ENCODE peak calls at places on chromosome X, in six cellular contexts. One of them, this sample, is unnamed.

GRCh38 chrX:74453178-74453577 is 31.9 kb downstream of the SLC16A2 start:
- DNase-seq in neuronal stem cell: no peak
- DNase-seq in mesendoderm: no peak
- DNase-seq in IMR-90: no peak
- DNase-seq in H1: no peak
- DNase-seq in mesenchymal stem cell: no peak
- DNase-seq in this sample: no peak

GRCh38 chrX:3697701-3698279 is 15.7 kb downstream of the PRKX start:
- DNase-seq in neuronal stem cell: peak
- DNase-seq in mesendoderm: peak
- DNase-seq in IMR-90: peak
- DNase-seq in H1: no peak
- DNase-seq in mesenchymal stem cell: peak
- DNase-seq in this sample: no peak

GRCh38 chrX:16869393-16870094 is 618 bp downstream of the RBBP7 start:
- DNase-seq in neuronal stem cell: peak
- DNase-seq in mesendoderm: peak
- DNase-seq in IMR-90: peak
- DNase-seq in H1: peak
- DNase-seq in mesenchymal stem cell: peak
- DNase-seq in this sample: peak

GRCh38 chrX:108359811-108360602 is 78.2 kb downstream of the COL4A6 start:
- DNase-seq in neuronal stem cell: no peak
- DNase-seq in mesendoderm: no peak
- DNase-seq in IMR-90: peak
- DNase-seq in H1: no peak
- DNase-seq in mesenchymal stem cell: peak
- DNase-seq in this sample: no peak

GRCh38 chrX:1481636-1482529 is 29.2 kb upstream of the ASMTL start:
- DNase-seq in neuronal stem cell: no peak
- DNase-seq in mesendoderm: peak
- DNase-seq in IMR-90: peak
- DNase-seq in H1: no peak
- DNase-seq in mesenchymal stem cell: peak
- DNase-seq in this sample: peak

GRCh38 chrX:120647127-120647526 is 17.3 kb upstream of the C1GALT1C1 start:
- DNase-seq in neuronal stem cell: no peak
- DNase-seq in mesendoderm: no peak
- DNase-seq in IMR-90: no peak
- DNase-seq in H1: no peak
- DNase-seq in mesenchymal stem cell: no peak
- DNase-seq in this sample: no peak

GRCh38 chrX:137342969-137343368 is 223.0 kb upstream of the ZIC3 start:
- DNase-seq in neuronal stem cell: no peak
- DNase-seq in mesendoderm: no peak
- DNase-seq in IMR-90: no peak
- DNase-seq in H1: no peak
- DNase-seq in mesenchymal stem cell: no peak
- DNase-seq in this sample: no peak

GRCh38 chrX:151396042-151396826 is 772 bp upstream of the VMA21 start:
- DNase-seq in neuronal stem cell: no peak
- DNase-seq in mesendoderm: no peak
- DNase-seq in IMR-90: peak
- DNase-seq in H1: no peak
- DNase-seq in mesenchymal stem cell: peak
- DNase-seq in this sample: no peak

GRCh38 chrX:15947648-15948317 is 93.2 kb upstream of the AP1S2 start:
- DNase-seq in neuronal stem cell: peak
- DNase-seq in mesendoderm: peak
- DNase-seq in IMR-90: peak
- DNase-seq in H1: peak
- DNase-seq in mesenchymal stem cell: peak
- DNase-seq in this sample: peak

GRCh38 chrX:70755850-70756249 is 152.7 kb downstream of the TEX11 start:
- DNase-seq in neuronal stem cell: no peak
- DNase-seq in mesendoderm: peak
- DNase-seq in IMR-90: no peak
- DNase-seq in H1: peak
- DNase-seq in mesenchymal stem cell: no peak
- DNase-seq in this sample: peak

GRCh38 chrX:12567857-12568256 is 223.4 kb upstream of the PRPS2 start:
- DNase-seq in neuronal stem cell: no peak
- DNase-seq in mesendoderm: no peak
- DNase-seq in IMR-90: peak
- DNase-seq in H1: no peak
- DNase-seq in mesenchymal stem cell: no peak
- DNase-seq in this sample: no peak

GRCh38 chrX:101078716-101079115 is at the start of gene TMEM35A:
- DNase-seq in neuronal stem cell: no peak
- DNase-seq in mesendoderm: peak
- DNase-seq in IMR-90: peak
- DNase-seq in H1: peak
- DNase-seq in mesenchymal stem cell: peak
- DNase-seq in this sample: peak

GRCh38 chrX:120419465-120419864 is 49.6 kb downstream of the LAMP2 start:
- DNase-seq in neuronal stem cell: no peak
- DNase-seq in mesendoderm: no peak
- DNase-seq in IMR-90: no peak
- DNase-seq in H1: no peak
- DNase-seq in mesenchymal stem cell: no peak
- DNase-seq in this sample: no peak

GRCh38 chrX:14936561-14936960 is 63.3 kb downstream of the MOSPD2 start:
- DNase-seq in neuronal stem cell: no peak
- DNase-seq in mesendoderm: peak
- DNase-seq in IMR-90: peak
- DNase-seq in H1: no peak
- DNase-seq in mesenchymal stem cell: peak
- DNase-seq in this sample: no peak

GRCh38 chrX:150161092-150161672 is 201.9 kb upstream of the MAMLD1 start:
- DNase-seq in neuronal stem cell: no peak
- DNase-seq in mesendoderm: no peak
- DNase-seq in IMR-90: peak
- DNase-seq in H1: no peak
- DNase-seq in mesenchymal stem cell: no peak
- DNase-seq in this sample: no peak

GRCh38 chrX:47581731-47582647 is at the start of gene TIMP1:
- DNase-seq in neuronal stem cell: peak
- DNase-seq in mesendoderm: peak
- DNase-seq in IMR-90: peak
- DNase-seq in H1: peak
- DNase-seq in mesenchymal stem cell: peak
- DNase-seq in this sample: peak

GRCh38 chrX:38154818-38155217 is 65.9 kb downstream of the SRPX start:
- DNase-seq in neuronal stem cell: no peak
- DNase-seq in mesendoderm: no peak
- DNase-seq in IMR-90: no peak
- DNase-seq in H1: no peak
- DNase-seq in mesenchymal stem cell: no peak
- DNase-seq in this sample: no peak

GRCh38 chrX:24026403-24026801 is 584 bp downstream of the KLHL15 start:
- DNase-seq in neuronal stem cell: no peak
- DNase-seq in mesendoderm: peak
- DNase-seq in IMR-90: no peak
- DNase-seq in H1: no peak
- DNase-seq in mesenchymal stem cell: peak
- DNase-seq in this sample: no peak

GRCh38 chrX:2781698-2782097 is 29.9 kb downstream of the XG start:
- DNase-seq in neuronal stem cell: no peak
- DNase-seq in mesendoderm: no peak
- DNase-seq in IMR-90: peak
- DNase-seq in H1: no peak
- DNase-seq in mesenchymal stem cell: no peak
- DNase-seq in this sample: no peak

GRCh38 chrX:49995021-49995731 is 72.8 kb downstream of the CLCN5 start:
- DNase-seq in neuronal stem cell: no peak
- DNase-seq in mesendoderm: peak
- DNase-seq in IMR-90: peak
- DNase-seq in H1: no peak
- DNase-seq in mesenchymal stem cell: peak
- DNase-seq in this sample: no peak

GRCh38 chrX:1679238-1679637 is 64.4 kb downstream of the ASMT start:
- DNase-seq in neuronal stem cell: no peak
- DNase-seq in mesendoderm: no peak
- DNase-seq in IMR-90: no peak
- DNase-seq in H1: no peak
- DNase-seq in mesenchymal stem cell: no peak
- DNase-seq in this sample: no peak

GRCh38 chrX:17692709-17693346 is 44.5 kb upstream of the SCML1 start:
- DNase-seq in neuronal stem cell: no peak
- DNase-seq in mesendoderm: peak
- DNase-seq in IMR-90: peak
- DNase-seq in H1: no peak
- DNase-seq in mesenchymal stem cell: peak
- DNase-seq in this sample: peak

GRCh38 chrX:119004920-119005524 is 30.6 kb downstream of the LONRF3 start:
- DNase-seq in neuronal stem cell: peak
- DNase-seq in mesendoderm: peak
- DNase-seq in IMR-90: peak
- DNase-seq in H1: peak
- DNase-seq in mesenchymal stem cell: peak
- DNase-seq in this sample: peak

GRCh38 chrX:154548028-154548316 is 552 bp downstream of the IKBKG start:
- DNase-seq in neuronal stem cell: no peak
- DNase-seq in mesendoderm: no peak
- DNase-seq in IMR-90: peak
- DNase-seq in H1: no peak
- DNase-seq in mesenchymal stem cell: peak
- DNase-seq in this sample: no peak

GRCh38 chrX:148574247-148574973 is 74.0 kb downstream of the AFF2 start:
- DNase-seq in neuronal stem cell: no peak
- DNase-seq in mesendoderm: no peak
- DNase-seq in IMR-90: no peak
- DNase-seq in H1: no peak
- DNase-seq in mesenchymal stem cell: no peak
- DNase-seq in this sample: no peak

GRCh38 chrX:10557166-10557565 is 63.2 kb downstream of the MID1 start:
- DNase-seq in neuronal stem cell: no peak
- DNase-seq in mesendoderm: no peak
- DNase-seq in IMR-90: no peak
- DNase-seq in H1: no peak
- DNase-seq in mesenchymal stem cell: no peak
- DNase-seq in this sample: no peak

GRCh38 chrX:10554612-10555270 is 65.6 kb downstream of the MID1 start:
- DNase-seq in neuronal stem cell: no peak
- DNase-seq in mesendoderm: no peak
- DNase-seq in IMR-90: no peak
- DNase-seq in H1: no peak
- DNase-seq in mesenchymal stem cell: peak
- DNase-seq in this sample: no peak

GRCh38 chrX:10555846-10556245 is 64.5 kb downstream of the MID1 start:
- DNase-seq in neuronal stem cell: no peak
- DNase-seq in mesendoderm: no peak
- DNase-seq in IMR-90: no peak
- DNase-seq in H1: no peak
- DNase-seq in mesenchymal stem cell: no peak
- DNase-seq in this sample: no peak

GRCh38 chrX:10556405-10556804 is 64.0 kb downstream of the MID1 start:
- DNase-seq in neuronal stem cell: no peak
- DNase-seq in mesendoderm: no peak
- DNase-seq in IMR-90: no peak
- DNase-seq in H1: no peak
- DNase-seq in mesenchymal stem cell: no peak
- DNase-seq in this sample: no peak
- H3K4ac ChIP-seq in neuronal stem cell: no peak
- H3K4ac ChIP-seq in mesendoderm: no peak
- H3K4ac ChIP-seq in IMR-90: no peak
- H3K4ac ChIP-seq in H1: no peak
- H3K4ac ChIP-seq in mesenchymal stem cell: no peak
- H3K4ac ChIP-seq in this sample: no peak

GRCh38 chrX:30150196-30150895 is 65.0 kb upstream of the MAGEB2 start:
- DNase-seq in neuronal stem cell: no peak
- DNase-seq in mesendoderm: no peak
- DNase-seq in IMR-90: peak
- DNase-seq in H1: no peak
- DNase-seq in mesenchymal stem cell: peak
- DNase-seq in this sample: no peak
- H3K4ac ChIP-seq in neuronal stem cell: no peak
- H3K4ac ChIP-seq in mesendoderm: no peak
- H3K4ac ChIP-seq in IMR-90: no peak
- H3K4ac ChIP-seq in H1: no peak
- H3K4ac ChIP-seq in mesenchymal stem cell: no peak
- H3K4ac ChIP-seq in this sample: no peak

DNA sequence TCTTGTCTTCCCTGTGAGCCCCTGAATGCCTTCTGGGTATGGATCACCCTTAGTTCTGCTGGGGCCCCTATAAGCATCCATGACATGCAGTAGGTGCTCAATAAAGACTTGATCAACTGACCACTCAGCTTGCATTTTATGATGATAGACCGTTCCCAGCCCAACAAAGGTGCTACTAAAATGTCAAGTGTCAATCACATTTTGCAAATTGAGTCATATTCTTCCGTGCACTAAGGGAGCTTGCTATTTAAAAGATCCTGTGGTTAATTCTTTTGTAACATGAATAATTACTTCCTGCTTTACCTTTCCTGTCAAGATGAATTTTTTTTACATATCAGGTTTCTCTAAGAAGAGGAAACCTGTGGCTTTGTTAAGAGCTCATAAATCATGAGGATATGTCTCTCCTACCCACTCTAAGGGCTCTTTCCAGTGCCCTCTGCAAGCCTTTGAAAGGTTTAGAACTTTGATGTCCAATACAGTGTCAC is 47.6 kb downstream of the SH3KBP1 start:
- DNase-seq in neuronal stem cell: no peak
- DNase-seq in mesendoderm: no peak
- DNase-seq in IMR-90: no peak
- DNase-seq in H1: no peak
- DNase-seq in mesenchymal stem cell: no peak
- DNase-seq in this sample: no peak
- H3K4ac ChIP-seq in neuronal stem cell: no peak
- H3K4ac ChIP-seq in mesendoderm: no peak
- H3K4ac ChIP-seq in IMR-90: no peak
- H3K4ac ChIP-seq in H1: no peak
- H3K4ac ChIP-seq in mesenchymal stem cell: no peak
- H3K4ac ChIP-seq in this sample: no peak

GRCh38 chrX:153209347-153209746 is 30.3 kb downstream of the MAGEA1 start:
- DNase-seq in neuronal stem cell: no peak
- DNase-seq in mesendoderm: no peak
- DNase-seq in IMR-90: no peak
- DNase-seq in H1: no peak
- DNase-seq in mesenchymal stem cell: peak
- DNase-seq in this sample: no peak

DNA sequence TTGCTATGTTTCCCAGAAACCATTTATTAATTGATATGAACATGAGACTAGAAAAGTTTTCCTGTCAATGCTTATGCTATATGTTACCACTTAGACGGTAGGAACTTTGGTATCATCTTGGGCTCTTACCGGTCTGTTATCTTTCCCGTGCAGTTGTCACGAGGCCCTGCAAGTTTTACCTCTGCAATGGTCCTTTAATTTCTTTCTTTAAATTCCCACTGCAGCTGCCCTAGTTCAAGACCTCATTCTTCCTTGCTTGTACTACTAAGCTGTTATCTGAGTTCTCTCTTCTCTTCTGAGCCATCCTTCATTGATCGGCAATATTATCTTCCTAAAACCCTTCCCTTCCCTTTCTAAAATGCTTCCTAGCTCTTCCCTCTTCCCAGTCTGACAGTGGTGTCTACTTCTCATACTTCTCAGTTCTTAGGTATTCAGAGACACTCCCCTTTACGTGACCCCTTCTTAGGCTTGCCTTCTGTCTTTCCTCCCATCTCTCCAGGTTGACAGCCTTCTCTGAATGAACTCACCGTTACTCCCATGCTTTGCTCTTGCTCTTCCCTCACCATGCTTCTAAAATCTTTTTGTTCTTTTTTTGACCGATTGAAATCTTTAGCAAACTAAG is 27.5 kb downstream of the MAGEA1 start:
- DNase-seq in neuronal stem cell: no peak
- DNase-seq in mesendoderm: no peak
- DNase-seq in IMR-90: no peak
- DNase-seq in H1: no peak
- DNase-seq in mesenchymal stem cell: no peak
- DNase-seq in this sample: no peak
- H3K4ac ChIP-seq in neuronal stem cell: no peak
- H3K4ac ChIP-seq in mesendoderm: no peak
- H3K4ac ChIP-seq in IMR-90: no peak
- H3K4ac ChIP-seq in H1: no peak
- H3K4ac ChIP-seq in mesenchymal stem cell: no peak
- H3K4ac ChIP-seq in this sample: no peak